ENCODE peak calls at places on chromosomes 2 and 18, in four cellular contexts. Q, N, C and K are unnamed samples.

GRCh38 chr2:206211657-206212255 is 52.1 kb downstream of the EEF1B2 start:
- DNase-seq in N (no peak), C (no peak), Q (no peak), K (no peak)

GRCh38 chr2:168802825-168803726 is 639 bp downstream of the NOSTRIN start:
- DNase-seq in Q (no peak), C (no peak), N (no peak), K (peak; percentile 22)

GRCh38 chr18:51867767-51868166 is 472.2 kb upstream of the DCC start:
- DNase-seq in Q (no peak), C (no peak), N (no peak), K (no peak)

GRCh38 chr2:149129433-149129832 is 90.9 kb downstream of the LYPD6B start:
- DNase-seq in Q (no peak), C (no peak), N (no peak), K (no peak)

GRCh38 chr2:217270801-217271121 is 410.9 kb upstream of the TNP1 start:
- DNase-seq in N (no peak), C (no peak), Q (no peak), K (no peak)

GRCh38 chr2:138846216-138846821 is 66.1 kb upstream of the NXPH2 start:
- DNase-seq in C (no peak), Q (no peak), N (no peak), K (no peak)

GRCh38 chr2:70948350-70949003 is 12.8 kb downstream of the ATP6V1B1 start:
- DNase-seq in C (peak; percentile 88), N (peak; percentile 88), Q (peak; percentile 67), K (peak; percentile 80)

GRCh38 chr18:68498185-68498584 is 216.7 kb downstream of the TMX3 start:
- DNase-seq in Q (no peak), C (no peak), N (no peak), K (no peak)

GRCh38 chr18:12256946-12257345 is 2.8 kb downstream of the CIDEA start:
- DNase-seq in Q (no peak), N (no peak), C (no peak), K (no peak)

GRCh38 chr2:9170458-9171130 is 36.0 kb upstream of the ASAP2 start:
- DNase-seq in C (no peak), Q (no peak), N (no peak), K (peak; percentile 61)

GRCh38 chr18:51039138-51040112 is 9.4 kb downstream of the SMAD4 start:
- DNase-seq in Q (no peak), N (no peak), C (no peak), K (no peak)

GRCh38 chr2:220272656-220273055 is 645.2 kb downstream of the SLC4A3 start:
- DNase-seq in N (no peak), C (no peak), Q (no peak), K (no peak)
- TF ChIP-seq POLR2A in N (no peak), C (no peak), Q (no peak), K (no peak)

DNA sequence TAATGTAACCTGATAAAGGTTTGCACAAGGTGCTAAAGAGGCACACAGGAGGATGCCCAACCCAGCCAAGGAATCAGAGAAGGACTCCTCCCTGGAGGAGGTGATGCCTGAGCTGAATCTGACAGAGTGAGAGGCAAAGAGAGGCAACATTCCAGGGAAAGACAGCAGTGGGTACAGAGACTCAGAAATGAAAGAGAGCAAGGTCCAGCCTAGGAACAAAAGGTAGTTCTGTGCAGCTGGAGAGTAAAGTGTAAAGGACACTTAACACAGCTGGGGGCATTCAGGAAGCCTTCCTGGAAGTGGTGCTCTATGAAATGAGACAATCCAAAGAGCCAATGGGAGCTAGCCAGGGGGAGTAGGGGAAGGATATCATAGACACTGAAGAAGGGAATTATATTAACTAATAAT is 181.0 kb upstream of the GLI2 start:
- DNase-seq in N (no peak), C (no peak), Q (no peak), K (no peak)
- H3K27ac ChIP-seq in N (no peak overlapping the region), C (no peak overlapping the region), Q (no peak overlapping the region), K (no peak overlapping the region)

DNA sequence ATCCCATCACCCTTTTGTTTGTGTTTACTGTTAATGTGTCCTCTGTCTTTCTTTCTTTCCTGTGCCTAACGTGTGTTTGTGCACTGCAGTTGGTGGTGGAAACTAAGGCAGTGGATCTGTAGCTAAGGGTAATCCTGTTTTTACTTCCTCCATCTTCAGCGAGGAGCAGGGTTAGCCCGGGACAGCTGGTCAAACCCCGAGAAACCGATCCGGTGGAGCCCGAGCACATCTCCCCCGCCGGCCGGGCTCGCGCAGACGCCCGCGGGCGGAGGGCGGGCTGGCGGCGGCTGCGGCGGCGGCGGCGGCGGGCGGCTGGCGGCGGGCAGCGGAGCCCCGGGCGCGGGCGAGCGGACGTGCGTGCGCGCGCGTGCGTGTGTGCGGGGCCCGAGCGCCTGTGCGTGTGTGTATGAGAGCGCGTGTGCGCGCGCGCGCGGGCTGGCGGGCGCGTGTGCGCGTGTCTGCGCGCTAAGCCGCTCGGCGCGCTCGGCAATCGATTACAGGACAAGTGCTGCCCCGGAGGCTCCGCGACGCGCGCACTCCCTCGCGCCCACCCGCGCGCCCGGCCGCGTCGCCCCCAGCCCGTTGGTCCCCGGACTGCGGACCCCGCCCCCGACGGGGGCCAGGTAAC is at the start of gene IKZF2:
- DNase-seq in N (peak; percentile 91), Q (peak; percentile 83), C (peak; percentile 68), K (peak; percentile 84)
- TF ChIP-seq POLR2A in N (no peak), Q (peak; percentile 50), C (peak; percentile 41), K (peak; percentile 39)

DNA sequence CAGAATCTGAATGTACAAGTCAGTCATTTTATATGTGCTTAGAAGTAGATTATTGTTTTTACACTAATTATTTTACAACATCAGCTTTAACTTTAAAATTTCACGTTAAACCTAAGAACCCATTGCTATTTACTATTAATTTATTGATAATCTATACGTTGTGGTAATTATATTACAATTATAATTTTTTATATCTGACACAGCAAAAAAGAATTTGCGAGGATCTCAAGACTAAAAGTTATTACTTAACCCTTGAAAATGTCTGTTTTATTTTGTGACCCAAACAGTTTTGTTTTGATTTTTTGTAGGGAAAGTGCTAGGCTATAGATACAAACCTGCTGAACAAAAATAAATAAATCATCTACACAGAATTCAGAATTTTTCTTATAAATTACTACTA is 30.3 kb downstream of the BAZ2B start:
- DNase-seq in Q (no peak), N (no peak), C (no peak), K (no peak)
- H3K27ac ChIP-seq in Q (no peak overlapping the region), N (no peak overlapping the region), C (no peak overlapping the region), K (peak overlapping the region; percentile 43)